ENCODE peak calls at places on chromosomes 12 and 14, in five cellular contexts. X is posterior cingulate gyrus, W is dorsolateral prefrontal cortex, F is hepatic stellate cell, R is tibial nerve. S is an unnamed sample.

GRCh38 chr12:96416033-96416790 is 16.0 kb upstream of the CDK17 start:
- DNase-seq in W (no peak), F (no peak), R (no peak), X (no peak), S (no peak)

GRCh38 chr12:111056618-111057521 is 136.5 kb upstream of the MYL2 start:
- DNase-seq in W (no peak), X (peak), R (peak), F (no peak), S (peak)

GRCh38 chr12:1646908-1647669 is 18.1 kb downstream of the WNT5B start:
- DNase-seq in W (no peak), X (no peak), F (no peak), R (no peak), S (no peak)

GRCh38 chr12:8644345-8645248 is 18.0 kb downstream of the MFAP5 start:
- DNase-seq in F (no peak), W (no peak), R (no peak), X (no peak), S (peak)

GRCh38 chr12:3531496-3531895 is 40.5 kb downstream of the PRMT8 start:
- DNase-seq in R (no peak), W (no peak), X (peak), F (no peak), S (no peak)

GRCh38 chr14:102071283-102071998 is 15.4 kb downstream of the HSP90AA1 start:
- DNase-seq in X (no peak), W (no peak), F (no peak), R (no peak), S (peak)

GRCh38 chr12:50589650-50590435 is 85.1 kb downstream of the DIP2B start:
- DNase-seq in F (peak), R (no peak), W (no peak), X (no peak), S (peak)

GRCh38 chr14:65847065-65847847 is 434.7 kb downstream of the FUT8 start:
- DNase-seq in R (no peak), F (no peak), W (no peak), X (no peak), S (no peak)

GRCh38 chr12:109513977-109514376 is 36.5 kb downstream of the UBE3B start:
- DNase-seq in F (no peak), W (no peak), X (no peak), R (no peak), S (no peak)

GRCh38 chr12:54294152-54294913 is 6.5 kb downstream of the NFE2 start:
- DNase-seq in R (peak), X (peak), F (peak), W (peak), S (peak)

GRCh38 chr12:52907092-52907810 is 2.4 kb upstream of the KRT8 start:
- DNase-seq in F (no peak), W (no peak), R (no peak), X (peak), S (peak)

S was measured in H4.